ENCODE peak calls at places on chromosome X, in four cellular contexts. U is GM12878, G is K562, Z is HepG2. M is an unnamed sample.

GRCh38 chrX:126701380-126701779 is 118.1 kb upstream of the PRR32 start:
- DNase-seq in Z (no peak), G (no peak), U (no peak), M (no peak)

GRCh38 chrX:153966283-153966688 is 5.3 kb downstream of the HCFC1 start:
- DNase-seq in G (no peak), U (no peak), Z (no peak), M (no peak)

GRCh38 chrX:69424161-69424560 is 80.0 kb upstream of the NALF2 start:
- DNase-seq in Z (peak), U (no peak), G (peak), M (no peak)

GRCh38 chrX:101210630-101211029 is 9.0 kb upstream of the DRP2 start:
- DNase-seq in U (no peak), Z (no peak), G (no peak), M (no peak)

GRCh38 chrX:19599253-19599652 is 83.9 kb upstream of the MAP3K15 start:
- DNase-seq in G (no peak), Z (no peak), U (no peak), M (no peak)

GRCh38 chrX:44020693-44021092 is 47.5 kb upstream of the NDP start:
- DNase-seq in U (no peak), Z (no peak), G (no peak), M (no peak)

GRCh38 chrX:9339603-9340569 is 125.0 kb upstream of the TBL1X start:
- DNase-seq in U (no peak), G (no peak), Z (no peak), M (no peak)

GRCh38 chrX:10175317-10175871 is 18.6 kb downstream of the CLCN4 start:
- DNase-seq in U (no peak), G (peak), Z (no peak), M (no peak)

GRCh38 chrX:153878969-153879653 is 6.9 kb downstream of the L1CAM start:
- DNase-seq in G (no peak), U (no peak), Z (no peak), M (no peak)

GRCh38 chrX:66030505-66031317 is 9.2 kb downstream of the VSIG4 start:
- DNase-seq in U (no peak), G (peak), Z (peak), M (peak)

GRCh38 chrX:70481871-70482270 is 37.2 kb downstream of the DLG3 start:
- DNase-seq in U (no peak), G (no peak), Z (no peak), M (no peak)

DNA sequence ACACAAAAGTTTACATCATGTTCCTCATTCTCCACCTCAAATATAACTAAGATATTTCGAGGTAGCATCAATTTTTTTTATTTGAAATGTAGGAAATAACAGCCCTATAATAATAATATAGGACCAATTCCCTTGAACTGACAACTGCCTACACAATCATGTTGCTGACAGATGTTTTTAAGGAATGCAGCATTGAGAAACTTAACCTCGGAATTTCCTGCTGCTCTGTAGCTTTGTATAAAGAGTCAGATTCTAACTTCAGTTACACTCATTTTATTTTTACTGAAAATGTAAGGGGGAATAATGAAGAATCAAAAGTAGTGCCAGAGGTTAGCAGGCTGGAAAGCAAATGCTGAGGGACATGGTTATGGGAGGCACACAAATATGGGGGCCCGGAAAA is 235.8 kb downstream of the RBMX2 start:
- DNase-seq in Z (no peak), G (no peak), U (no peak), M (no peak)
- TF ChIP-seq YY1 in Z (no peak), G (no peak), U (no peak), M (no peak)

GRCh38 chrX:39773150-39773549 is 324.6 kb downstream of the BCOR start:
- DNase-seq in Z (no peak), G (no peak), U (no peak), M (no peak)

GRCh38 chrX:39773923-39774803 is 323.6 kb downstream of the BCOR start:
- DNase-seq in G (peak), Z (no peak), U (no peak), M (no peak)

GRCh38 chrX:39779952-39780783 is 317.6 kb downstream of the BCOR start:
- DNase-seq in Z (no peak), U (no peak), G (no peak), M (no peak)

GRCh38 chrX:39774804-39775112 is 323.0 kb downstream of the BCOR start:
- DNase-seq in Z (no peak), G (no peak), U (no peak), M (no peak)

DNA sequence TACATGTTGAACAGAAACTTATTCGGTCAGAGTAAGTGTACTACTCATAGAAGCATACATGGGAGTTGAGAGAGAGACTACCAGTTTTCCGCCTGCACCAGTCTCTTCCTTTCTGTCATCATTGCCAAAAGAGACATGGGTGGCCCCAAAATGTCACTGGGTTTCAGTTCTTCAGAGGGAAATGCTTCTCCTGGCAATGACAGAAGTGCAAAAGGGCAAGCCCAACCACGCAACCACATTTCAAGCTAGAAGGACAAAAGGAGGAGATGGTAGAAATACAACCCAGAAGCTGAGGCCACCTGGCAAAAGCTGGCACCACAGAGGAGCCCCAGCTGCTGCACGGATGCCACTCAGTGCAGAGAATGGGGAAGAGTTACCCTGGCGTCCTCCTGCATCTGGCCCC is 320.1 kb downstream of the BCOR start:
- DNase-seq in U (no peak), Z (no peak), G (no peak), M (no peak)
- TF ChIP-seq SIN3A in U (no peak), Z (no peak), G (no peak), M (no peak)

GRCh38 chrX:24767557-24767956 is 73.8 kb downstream of the POLA1 start:
- DNase-seq in G (no peak), Z (no peak), U (no peak), M (no peak)
- TF ChIP-seq ATF2 in G (no peak), Z (no peak), U (no peak), M (no peak)

GRCh38 chrX:150411656-150412055 is 48.5 kb downstream of the MAMLD1 start:
- DNase-seq in Z (no peak), G (no peak), U (no peak), M (no peak)

GRCh38 chrX:150408561-150408960 is 45.4 kb downstream of the MAMLD1 start:
- DNase-seq in U (no peak), Z (no peak), G (no peak), M (no peak)

GRCh38 chrX:150409964-150410363 is 46.8 kb downstream of the MAMLD1 start:
- DNase-seq in G (no peak), U (no peak), Z (no peak), M (no peak)

GRCh38 chrX:150409486-150409885 is 46.4 kb downstream of the MAMLD1 start:
- DNase-seq in Z (no peak), U (no peak), G (no peak), M (no peak)

GRCh38 chrX:150410513-150410912 is 47.4 kb downstream of the MAMLD1 start:
- DNase-seq in U (no peak), G (no peak), Z (no peak), M (no peak)
- TF ChIP-seq YY1 in U (no peak), G (no peak), Z (no peak), M (no peak)

GRCh38 chrX:54482839-54483593 is 13.0 kb downstream of the FGD1 start:
- DNase-seq in G (no peak), U (no peak), Z (no peak), M (no peak)
- TF ChIP-seq SIN3A in G (no peak), U (no peak), Z (no peak), M (no peak)

DNA sequence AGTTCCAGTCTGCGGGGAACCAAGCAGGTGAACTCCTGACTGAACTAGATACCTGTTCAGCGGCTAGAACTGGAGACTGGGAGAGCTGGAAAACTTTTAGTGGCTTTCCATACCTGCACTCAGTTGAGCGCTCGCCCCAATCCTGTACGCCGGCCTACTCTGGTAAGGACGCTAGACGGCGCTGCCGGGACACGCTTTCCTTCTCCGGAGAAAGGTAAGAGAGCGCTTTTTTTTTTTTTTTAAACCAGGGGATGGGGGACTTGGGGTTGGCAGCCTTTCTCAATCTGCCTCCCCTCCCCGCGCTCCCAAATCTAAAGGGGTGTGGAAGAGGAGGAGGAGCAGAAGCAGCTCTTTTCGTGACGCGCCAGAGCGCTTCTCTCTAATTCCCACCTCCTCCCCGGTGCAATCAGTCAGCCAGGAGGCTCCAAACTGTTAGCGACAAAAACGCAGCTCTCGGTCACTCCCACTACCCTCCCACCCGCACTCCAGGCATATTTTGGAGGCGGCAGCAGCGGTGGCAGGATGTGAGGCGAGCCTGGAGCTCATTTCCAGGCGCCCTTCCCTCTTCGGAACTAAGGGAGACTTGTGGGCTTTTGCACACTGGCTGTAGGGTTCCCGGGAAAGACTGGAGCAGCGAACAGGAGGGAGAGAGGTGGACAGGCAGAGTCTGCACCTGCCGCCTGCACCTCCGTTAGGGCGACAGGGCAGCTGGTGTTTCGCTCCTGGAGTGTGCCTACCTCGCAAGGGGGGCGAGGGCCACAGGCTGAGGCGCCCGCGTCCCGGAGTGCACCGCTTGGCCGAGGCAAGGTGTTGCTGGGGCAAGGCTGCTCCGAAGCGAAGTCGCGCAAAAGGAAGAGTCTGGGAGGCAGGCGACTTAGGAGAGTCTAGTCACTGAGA is at the start of gene IL1RAPL2:
- DNase-seq in G (peak), U (no peak), Z (peak), M (peak)
- TF ChIP-seq ATF2 in G (no peak), U (no peak), Z (no peak), M (no peak)

GRCh38 chrX:2892816-2893215 is 36.3 kb downstream of the ARSD start:
- DNase-seq in Z (no peak), U (no peak), G (no peak), M (no peak)
- TF ChIP-seq YY1 in Z (no peak), U (no peak), G (no peak), M (no peak)

DNA sequence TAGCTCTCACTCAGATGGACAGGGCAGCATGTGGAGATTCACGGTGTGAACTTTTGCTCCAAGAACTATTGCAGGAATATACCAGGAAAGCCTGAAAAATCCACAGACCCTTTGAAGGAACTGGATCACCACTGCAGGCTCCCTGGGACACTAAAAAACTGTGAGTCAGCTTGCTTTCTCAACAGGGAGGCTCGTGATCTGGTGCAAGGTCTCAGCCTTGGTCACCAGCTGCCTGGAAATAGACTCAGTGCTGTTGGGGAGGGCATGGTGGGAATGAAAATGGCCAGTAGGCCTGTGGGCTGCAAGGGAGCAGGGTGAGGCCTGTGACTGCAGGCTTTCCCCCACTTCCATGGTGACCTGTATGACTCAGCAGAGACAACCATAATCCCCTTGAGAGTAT is 426.4 kb upstream of the RPS6KA3 start:
- DNase-seq in U (no peak), G (no peak), Z (no peak), M (no peak)
- TF ChIP-seq SIN3A in U (no peak), G (no peak), Z (no peak), M (no peak)